ENCODE peak calls at places on chromosomes 16 and 17, in nine cellular contexts. One of them, this sample, is unnamed.

GRCh38 chr17:57945999-57946797 is 9.0 kb downstream of the CUEDC1 start:
- DNase-seq in CD8-positive, alpha-beta T cell: no peak
- DNase-seq in stimulated activated CD8-positive, alpha-beta memory T cell treated with anti-CD3 and anti-CD28 coated beads, Interleukin-4, amount 100 ng/mL, for 1 hour: no peak
- DNase-seq in cortex of kidney: no peak
- DNase-seq in MCF 10A: peak
- DNase-seq in pons: peak
- DNase-seq in stimulated activated CD4-positive, alpha-beta T cell treated with anti-CD3 and anti-CD28 coated beads, Interleukin-1b, Interleukin-23, amount 100 ng/mL, for 24 hours: no peak
- DNase-seq in occipital lobe: no peak
- DNase-seq in SHP77: no peak
- DNase-seq in this sample: no peak

GRCh38 chr16:50247123-50247905 is 19.0 kb upstream of the ADCY7 start:
- DNase-seq in CD8-positive, alpha-beta T cell: no peak
- DNase-seq in stimulated activated CD8-positive, alpha-beta memory T cell treated with anti-CD3 and anti-CD28 coated beads, Interleukin-4, amount 100 ng/mL, for 1 hour: no peak
- DNase-seq in cortex of kidney: no peak
- DNase-seq in MCF 10A: no peak
- DNase-seq in pons: no peak
- DNase-seq in stimulated activated CD4-positive, alpha-beta T cell treated with anti-CD3 and anti-CD28 coated beads, Interleukin-1b, Interleukin-23, amount 100 ng/mL, for 24 hours: no peak
- DNase-seq in occipital lobe: no peak
- DNase-seq in SHP77: no peak
- DNase-seq in this sample: no peak

GRCh38 chr17:78689029-78689428 is 93.0 kb downstream of the CYTH1 start:
- DNase-seq in CD8-positive, alpha-beta T cell: no peak
- DNase-seq in stimulated activated CD8-positive, alpha-beta memory T cell treated with anti-CD3 and anti-CD28 coated beads, Interleukin-4, amount 100 ng/mL, for 1 hour: no peak
- DNase-seq in cortex of kidney: no peak
- DNase-seq in MCF 10A: no peak
- DNase-seq in pons: no peak
- DNase-seq in stimulated activated CD4-positive, alpha-beta T cell treated with anti-CD3 and anti-CD28 coated beads, Interleukin-1b, Interleukin-23, amount 100 ng/mL, for 24 hours: no peak
- DNase-seq in occipital lobe: no peak
- DNase-seq in SHP77: no peak
- DNase-seq in this sample: no peak

GRCh38 chr17:28372203-28372944 is 880 bp downstream of the SARM1 start:
- DNase-seq in CD8-positive, alpha-beta T cell: no peak
- DNase-seq in stimulated activated CD8-positive, alpha-beta memory T cell treated with anti-CD3 and anti-CD28 coated beads, Interleukin-4, amount 100 ng/mL, for 1 hour: no peak
- DNase-seq in cortex of kidney: no peak
- DNase-seq in MCF 10A: no peak
- DNase-seq in pons: no peak
- DNase-seq in stimulated activated CD4-positive, alpha-beta T cell treated with anti-CD3 and anti-CD28 coated beads, Interleukin-1b, Interleukin-23, amount 100 ng/mL, for 24 hours: no peak
- DNase-seq in occipital lobe: no peak
- DNase-seq in SHP77: peak
- DNase-seq in this sample: no peak

GRCh38 chr16:57941016-57941656 is 29.8 kb downstream of the CNGB1 start:
- DNase-seq in CD8-positive, alpha-beta T cell: no peak
- DNase-seq in stimulated activated CD8-positive, alpha-beta memory T cell treated with anti-CD3 and anti-CD28 coated beads, Interleukin-4, amount 100 ng/mL, for 1 hour: no peak
- DNase-seq in cortex of kidney: no peak
- DNase-seq in MCF 10A: peak
- DNase-seq in pons: peak
- DNase-seq in stimulated activated CD4-positive, alpha-beta T cell treated with anti-CD3 and anti-CD28 coated beads, Interleukin-1b, Interleukin-23, amount 100 ng/mL, for 24 hours: no peak
- DNase-seq in occipital lobe: no peak
- DNase-seq in SHP77: no peak
- DNase-seq in this sample: no peak

GRCh38 chr17:79042421-79043190 is 18.6 kb downstream of the C1QTNF1 start:
- DNase-seq in CD8-positive, alpha-beta T cell: peak
- DNase-seq in stimulated activated CD8-positive, alpha-beta memory T cell treated with anti-CD3 and anti-CD28 coated beads, Interleukin-4, amount 100 ng/mL, for 1 hour: peak
- DNase-seq in cortex of kidney: no peak
- DNase-seq in MCF 10A: peak
- DNase-seq in pons: no peak
- DNase-seq in stimulated activated CD4-positive, alpha-beta T cell treated with anti-CD3 and anti-CD28 coated beads, Interleukin-1b, Interleukin-23, amount 100 ng/mL, for 24 hours: peak
- DNase-seq in occipital lobe: no peak
- DNase-seq in SHP77: peak
- DNase-seq in this sample: peak

GRCh38 chr17:33520404-33521032 is 227.4 kb upstream of the ASIC2 start:
- DNase-seq in CD8-positive, alpha-beta T cell: peak
- DNase-seq in stimulated activated CD8-positive, alpha-beta memory T cell treated with anti-CD3 and anti-CD28 coated beads, Interleukin-4, amount 100 ng/mL, for 1 hour: no peak
- DNase-seq in cortex of kidney: no peak
- DNase-seq in MCF 10A: no peak
- DNase-seq in pons: peak
- DNase-seq in stimulated activated CD4-positive, alpha-beta T cell treated with anti-CD3 and anti-CD28 coated beads, Interleukin-1b, Interleukin-23, amount 100 ng/mL, for 24 hours: peak
- DNase-seq in occipital lobe: no peak
- DNase-seq in SHP77: peak
- DNase-seq in this sample: peak

GRCh38 chr16:89378947-89379771 is 111.2 kb downstream of the ANKRD11 start:
- DNase-seq in CD8-positive, alpha-beta T cell: no peak
- DNase-seq in stimulated activated CD8-positive, alpha-beta memory T cell treated with anti-CD3 and anti-CD28 coated beads, Interleukin-4, amount 100 ng/mL, for 1 hour: no peak
- DNase-seq in cortex of kidney: no peak
- DNase-seq in MCF 10A: peak
- DNase-seq in pons: no peak
- DNase-seq in stimulated activated CD4-positive, alpha-beta T cell treated with anti-CD3 and anti-CD28 coated beads, Interleukin-1b, Interleukin-23, amount 100 ng/mL, for 24 hours: no peak
- DNase-seq in occipital lobe: peak
- DNase-seq in SHP77: no peak
- DNase-seq in this sample: no peak

GRCh38 chr17:48546187-48546923 is 1.4 kb upstream of the HOXB2 start:
- DNase-seq in CD8-positive, alpha-beta T cell: no peak
- DNase-seq in stimulated activated CD8-positive, alpha-beta memory T cell treated with anti-CD3 and anti-CD28 coated beads, Interleukin-4, amount 100 ng/mL, for 1 hour: no peak
- DNase-seq in cortex of kidney: no peak
- DNase-seq in MCF 10A: no peak
- DNase-seq in pons: no peak
- DNase-seq in stimulated activated CD4-positive, alpha-beta T cell treated with anti-CD3 and anti-CD28 coated beads, Interleukin-1b, Interleukin-23, amount 100 ng/mL, for 24 hours: no peak
- DNase-seq in occipital lobe: no peak
- DNase-seq in SHP77: no peak
- DNase-seq in this sample: no peak

GRCh38 chr16:87556941-87557459 is 45.3 kb upstream of the JPH3 start:
- DNase-seq in CD8-positive, alpha-beta T cell: no peak
- DNase-seq in stimulated activated CD8-positive, alpha-beta memory T cell treated with anti-CD3 and anti-CD28 coated beads, Interleukin-4, amount 100 ng/mL, for 1 hour: no peak
- DNase-seq in cortex of kidney: no peak
- DNase-seq in MCF 10A: no peak
- DNase-seq in pons: no peak
- DNase-seq in stimulated activated CD4-positive, alpha-beta T cell treated with anti-CD3 and anti-CD28 coated beads, Interleukin-1b, Interleukin-23, amount 100 ng/mL, for 24 hours: no peak
- DNase-seq in occipital lobe: no peak
- DNase-seq in SHP77: no peak
- DNase-seq in this sample: no peak

GRCh38 chr17:35103271-35103670 is 16.4 kb downstream of the RAD51D start:
- DNase-seq in CD8-positive, alpha-beta T cell: no peak
- DNase-seq in stimulated activated CD8-positive, alpha-beta memory T cell treated with anti-CD3 and anti-CD28 coated beads, Interleukin-4, amount 100 ng/mL, for 1 hour: no peak
- DNase-seq in cortex of kidney: no peak
- DNase-seq in MCF 10A: no peak
- DNase-seq in pons: no peak
- DNase-seq in stimulated activated CD4-positive, alpha-beta T cell treated with anti-CD3 and anti-CD28 coated beads, Interleukin-1b, Interleukin-23, amount 100 ng/mL, for 24 hours: no peak
- DNase-seq in occipital lobe: no peak
- DNase-seq in SHP77: no peak
- DNase-seq in this sample: no peak

GRCh38 chr17:42378597-42379594 is 9.3 kb downstream of the STAT3 start:
- DNase-seq in CD8-positive, alpha-beta T cell: no peak
- DNase-seq in stimulated activated CD8-positive, alpha-beta memory T cell treated with anti-CD3 and anti-CD28 coated beads, Interleukin-4, amount 100 ng/mL, for 1 hour: no peak
- DNase-seq in cortex of kidney: no peak
- DNase-seq in MCF 10A: no peak
- DNase-seq in pons: peak
- DNase-seq in stimulated activated CD4-positive, alpha-beta T cell treated with anti-CD3 and anti-CD28 coated beads, Interleukin-1b, Interleukin-23, amount 100 ng/mL, for 24 hours: no peak
- DNase-seq in occipital lobe: no peak
- DNase-seq in SHP77: no peak
- DNase-seq in this sample: no peak

GRCh38 chr16:77962689-77963088 is 59.7 kb upstream of the CLEC3A start:
- DNase-seq in CD8-positive, alpha-beta T cell: no peak
- DNase-seq in stimulated activated CD8-positive, alpha-beta memory T cell treated with anti-CD3 and anti-CD28 coated beads, Interleukin-4, amount 100 ng/mL, for 1 hour: no peak
- DNase-seq in cortex of kidney: no peak
- DNase-seq in MCF 10A: no peak
- DNase-seq in pons: no peak
- DNase-seq in stimulated activated CD4-positive, alpha-beta T cell treated with anti-CD3 and anti-CD28 coated beads, Interleukin-1b, Interleukin-23, amount 100 ng/mL, for 24 hours: no peak
- DNase-seq in occipital lobe: no peak
- DNase-seq in SHP77: no peak
- DNase-seq in this sample: no peak

GRCh38 chr17:9676742-9677387 is 31.5 kb downstream of the USP43 start:
- DNase-seq in CD8-positive, alpha-beta T cell: no peak
- DNase-seq in stimulated activated CD8-positive, alpha-beta memory T cell treated with anti-CD3 and anti-CD28 coated beads, Interleukin-4, amount 100 ng/mL, for 1 hour: no peak
- DNase-seq in cortex of kidney: no peak
- DNase-seq in MCF 10A: peak
- DNase-seq in pons: no peak
- DNase-seq in stimulated activated CD4-positive, alpha-beta T cell treated with anti-CD3 and anti-CD28 coated beads, Interleukin-1b, Interleukin-23, amount 100 ng/mL, for 24 hours: peak
- DNase-seq in occipital lobe: no peak
- DNase-seq in SHP77: no peak
- DNase-seq in this sample: no peak

GRCh38 chr17:10261098-10261497 is 62.7 kb upstream of the GAS7 start:
- DNase-seq in CD8-positive, alpha-beta T cell: no peak
- DNase-seq in stimulated activated CD8-positive, alpha-beta memory T cell treated with anti-CD3 and anti-CD28 coated beads, Interleukin-4, amount 100 ng/mL, for 1 hour: no peak
- DNase-seq in cortex of kidney: no peak
- DNase-seq in MCF 10A: no peak
- DNase-seq in pons: no peak
- DNase-seq in stimulated activated CD4-positive, alpha-beta T cell treated with anti-CD3 and anti-CD28 coated beads, Interleukin-1b, Interleukin-23, amount 100 ng/mL, for 24 hours: no peak
- DNase-seq in occipital lobe: no peak
- DNase-seq in SHP77: no peak
- DNase-seq in this sample: no peak

GRCh38 chr16:57308041-57308440 is 23.6 kb upstream of the PLLP start:
- DNase-seq in CD8-positive, alpha-beta T cell: no peak
- DNase-seq in stimulated activated CD8-positive, alpha-beta memory T cell treated with anti-CD3 and anti-CD28 coated beads, Interleukin-4, amount 100 ng/mL, for 1 hour: no peak
- DNase-seq in cortex of kidney: no peak
- DNase-seq in MCF 10A: no peak
- DNase-seq in pons: no peak
- DNase-seq in stimulated activated CD4-positive, alpha-beta T cell treated with anti-CD3 and anti-CD28 coated beads, Interleukin-1b, Interleukin-23, amount 100 ng/mL, for 24 hours: no peak
- DNase-seq in occipital lobe: no peak
- DNase-seq in SHP77: no peak
- DNase-seq in this sample: no peak

GRCh38 chr16:24525970-24526559 is 13.3 kb upstream of the RBBP6 start:
- DNase-seq in CD8-positive, alpha-beta T cell: no peak
- DNase-seq in stimulated activated CD8-positive, alpha-beta memory T cell treated with anti-CD3 and anti-CD28 coated beads, Interleukin-4, amount 100 ng/mL, for 1 hour: no peak
- DNase-seq in cortex of kidney: no peak
- DNase-seq in MCF 10A: peak
- DNase-seq in pons: no peak
- DNase-seq in stimulated activated CD4-positive, alpha-beta T cell treated with anti-CD3 and anti-CD28 coated beads, Interleukin-1b, Interleukin-23, amount 100 ng/mL, for 24 hours: no peak
- DNase-seq in occipital lobe: no peak
- DNase-seq in SHP77: no peak
- DNase-seq in this sample: no peak

GRCh38 chr16:88561485-88562369 is 8.5 kb upstream of the ZC3H18 start:
- DNase-seq in CD8-positive, alpha-beta T cell: peak
- DNase-seq in stimulated activated CD8-positive, alpha-beta memory T cell treated with anti-CD3 and anti-CD28 coated beads, Interleukin-4, amount 100 ng/mL, for 1 hour: peak
- DNase-seq in cortex of kidney: no peak
- DNase-seq in MCF 10A: peak
- DNase-seq in pons: peak
- DNase-seq in stimulated activated CD4-positive, alpha-beta T cell treated with anti-CD3 and anti-CD28 coated beads, Interleukin-1b, Interleukin-23, amount 100 ng/mL, for 24 hours: peak
- DNase-seq in occipital lobe: peak
- DNase-seq in SHP77: peak
- DNase-seq in this sample: peak

GRCh38 chr16:66904846-66905632 is 13.6 kb downstream of the CDH16 start:
- DNase-seq in CD8-positive, alpha-beta T cell: no peak
- DNase-seq in stimulated activated CD8-positive, alpha-beta memory T cell treated with anti-CD3 and anti-CD28 coated beads, Interleukin-4, amount 100 ng/mL, for 1 hour: no peak
- DNase-seq in cortex of kidney: no peak
- DNase-seq in MCF 10A: no peak
- DNase-seq in pons: no peak
- DNase-seq in stimulated activated CD4-positive, alpha-beta T cell treated with anti-CD3 and anti-CD28 coated beads, Interleukin-1b, Interleukin-23, amount 100 ng/mL, for 24 hours: no peak
- DNase-seq in occipital lobe: no peak
- DNase-seq in SHP77: no peak
- DNase-seq in this sample: no peak

GRCh38 chr16:89890200-89890599 is 16.8 kb downstream of the TCF25 start:
- DNase-seq in CD8-positive, alpha-beta T cell: no peak
- DNase-seq in stimulated activated CD8-positive, alpha-beta memory T cell treated with anti-CD3 and anti-CD28 coated beads, Interleukin-4, amount 100 ng/mL, for 1 hour: no peak
- DNase-seq in cortex of kidney: no peak
- DNase-seq in MCF 10A: no peak
- DNase-seq in pons: no peak
- DNase-seq in stimulated activated CD4-positive, alpha-beta T cell treated with anti-CD3 and anti-CD28 coated beads, Interleukin-1b, Interleukin-23, amount 100 ng/mL, for 24 hours: peak
- DNase-seq in occipital lobe: no peak
- DNase-seq in SHP77: no peak
- DNase-seq in this sample: no peak

GRCh38 chr16:73206306-73206705 is 158.4 kb upstream of the ZFHX3 start:
- DNase-seq in CD8-positive, alpha-beta T cell: no peak
- DNase-seq in stimulated activated CD8-positive, alpha-beta memory T cell treated with anti-CD3 and anti-CD28 coated beads, Interleukin-4, amount 100 ng/mL, for 1 hour: no peak
- DNase-seq in cortex of kidney: no peak
- DNase-seq in MCF 10A: no peak
- DNase-seq in pons: no peak
- DNase-seq in stimulated activated CD4-positive, alpha-beta T cell treated with anti-CD3 and anti-CD28 coated beads, Interleukin-1b, Interleukin-23, amount 100 ng/mL, for 24 hours: no peak
- DNase-seq in occipital lobe: no peak
- DNase-seq in SHP77: no peak
- DNase-seq in this sample: no peak

GRCh38 chr16:81863630-81864352 is 84.7 kb downstream of the PLCG2 start:
- DNase-seq in CD8-positive, alpha-beta T cell: no peak
- DNase-seq in stimulated activated CD8-positive, alpha-beta memory T cell treated with anti-CD3 and anti-CD28 coated beads, Interleukin-4, amount 100 ng/mL, for 1 hour: no peak
- DNase-seq in cortex of kidney: no peak
- DNase-seq in MCF 10A: no peak
- DNase-seq in pons: no peak
- DNase-seq in stimulated activated CD4-positive, alpha-beta T cell treated with anti-CD3 and anti-CD28 coated beads, Interleukin-1b, Interleukin-23, amount 100 ng/mL, for 24 hours: no peak
- DNase-seq in occipital lobe: no peak
- DNase-seq in SHP77: no peak
- DNase-seq in this sample: no peak

GRCh38 chr17:79325707-79326106 is 251.1 kb downstream of the ENGASE start:
- DNase-seq in CD8-positive, alpha-beta T cell: no peak
- DNase-seq in stimulated activated CD8-positive, alpha-beta memory T cell treated with anti-CD3 and anti-CD28 coated beads, Interleukin-4, amount 100 ng/mL, for 1 hour: no peak
- DNase-seq in cortex of kidney: no peak
- DNase-seq in MCF 10A: peak
- DNase-seq in pons: no peak
- DNase-seq in stimulated activated CD4-positive, alpha-beta T cell treated with anti-CD3 and anti-CD28 coated beads, Interleukin-1b, Interleukin-23, amount 100 ng/mL, for 24 hours: no peak
- DNase-seq in occipital lobe: no peak
- DNase-seq in SHP77: no peak
- DNase-seq in this sample: no peak

GRCh38 chr17:1203111-1203966 is 23.6 kb upstream of the ABR start:
- DNase-seq in CD8-positive, alpha-beta T cell: peak
- DNase-seq in stimulated activated CD8-positive, alpha-beta memory T cell treated with anti-CD3 and anti-CD28 coated beads, Interleukin-4, amount 100 ng/mL, for 1 hour: peak
- DNase-seq in cortex of kidney: no peak
- DNase-seq in MCF 10A: no peak
- DNase-seq in pons: no peak
- DNase-seq in stimulated activated CD4-positive, alpha-beta T cell treated with anti-CD3 and anti-CD28 coated beads, Interleukin-1b, Interleukin-23, amount 100 ng/mL, for 24 hours: no peak
- DNase-seq in occipital lobe: no peak
- DNase-seq in SHP77: no peak
- DNase-seq in this sample: peak

GRCh38 chr16:89325861-89326471 is 108.5 kb downstream of the ZNF778 start:
- DNase-seq in CD8-positive, alpha-beta T cell: no peak
- DNase-seq in stimulated activated CD8-positive, alpha-beta memory T cell treated with anti-CD3 and anti-CD28 coated beads, Interleukin-4, amount 100 ng/mL, for 1 hour: no peak
- DNase-seq in cortex of kidney: no peak
- DNase-seq in MCF 10A: peak
- DNase-seq in pons: peak
- DNase-seq in stimulated activated CD4-positive, alpha-beta T cell treated with anti-CD3 and anti-CD28 coated beads, Interleukin-1b, Interleukin-23, amount 100 ng/mL, for 24 hours: no peak
- DNase-seq in occipital lobe: peak
- DNase-seq in SHP77: peak
- DNase-seq in this sample: no peak

GRCh38 chr16:19765860-19766553 is 47.9 kb downstream of the IQCK start:
- DNase-seq in CD8-positive, alpha-beta T cell: no peak
- DNase-seq in stimulated activated CD8-positive, alpha-beta memory T cell treated with anti-CD3 and anti-CD28 coated beads, Interleukin-4, amount 100 ng/mL, for 1 hour: no peak
- DNase-seq in cortex of kidney: no peak
- DNase-seq in MCF 10A: no peak
- DNase-seq in pons: peak
- DNase-seq in stimulated activated CD4-positive, alpha-beta T cell treated with anti-CD3 and anti-CD28 coated beads, Interleukin-1b, Interleukin-23, amount 100 ng/mL, for 24 hours: no peak
- DNase-seq in occipital lobe: peak
- DNase-seq in SHP77: no peak
- DNase-seq in this sample: peak

GRCh38 chr17:74011963-74012362 is 191.5 kb upstream of the RPL38 start:
- DNase-seq in CD8-positive, alpha-beta T cell: no peak
- DNase-seq in stimulated activated CD8-positive, alpha-beta memory T cell treated with anti-CD3 and anti-CD28 coated beads, Interleukin-4, amount 100 ng/mL, for 1 hour: no peak
- DNase-seq in cortex of kidney: no peak
- DNase-seq in MCF 10A: no peak
- DNase-seq in pons: no peak
- DNase-seq in stimulated activated CD4-positive, alpha-beta T cell treated with anti-CD3 and anti-CD28 coated beads, Interleukin-1b, Interleukin-23, amount 100 ng/mL, for 24 hours: no peak
- DNase-seq in occipital lobe: no peak
- DNase-seq in SHP77: peak
- DNase-seq in this sample: no peak

GRCh38 chr17:77664097-77664729 is 294.3 kb upstream of the TNRC6C start:
- DNase-seq in CD8-positive, alpha-beta T cell: no peak
- DNase-seq in stimulated activated CD8-positive, alpha-beta memory T cell treated with anti-CD3 and anti-CD28 coated beads, Interleukin-4, amount 100 ng/mL, for 1 hour: no peak
- DNase-seq in cortex of kidney: no peak
- DNase-seq in MCF 10A: no peak
- DNase-seq in pons: no peak
- DNase-seq in stimulated activated CD4-positive, alpha-beta T cell treated with anti-CD3 and anti-CD28 coated beads, Interleukin-1b, Interleukin-23, amount 100 ng/mL, for 24 hours: no peak
- DNase-seq in occipital lobe: no peak
- DNase-seq in SHP77: no peak
- DNase-seq in this sample: no peak

GRCh38 chr17:37082461-37082860 is 133.7 kb downstream of the AATF start:
- DNase-seq in CD8-positive, alpha-beta T cell: no peak
- DNase-seq in stimulated activated CD8-positive, alpha-beta memory T cell treated with anti-CD3 and anti-CD28 coated beads, Interleukin-4, amount 100 ng/mL, for 1 hour: no peak
- DNase-seq in cortex of kidney: no peak
- DNase-seq in MCF 10A: no peak
- DNase-seq in pons: no peak
- DNase-seq in stimulated activated CD4-positive, alpha-beta T cell treated with anti-CD3 and anti-CD28 coated beads, Interleukin-1b, Interleukin-23, amount 100 ng/mL, for 24 hours: no peak
- DNase-seq in occipital lobe: no peak
- DNase-seq in SHP77: no peak
- DNase-seq in this sample: no peak

GRCh38 chr16:15451098-15451731 is 16.8 kb downstream of the BMERB1 start:
- DNase-seq in CD8-positive, alpha-beta T cell: no peak
- DNase-seq in stimulated activated CD8-positive, alpha-beta memory T cell treated with anti-CD3 and anti-CD28 coated beads, Interleukin-4, amount 100 ng/mL, for 1 hour: no peak
- DNase-seq in cortex of kidney: no peak
- DNase-seq in MCF 10A: no peak
- DNase-seq in pons: no peak
- DNase-seq in stimulated activated CD4-positive, alpha-beta T cell treated with anti-CD3 and anti-CD28 coated beads, Interleukin-1b, Interleukin-23, amount 100 ng/mL, for 24 hours: no peak
- DNase-seq in occipital lobe: no peak
- DNase-seq in SHP77: no peak
- DNase-seq in this sample: no peak

GRCh38 chr16:84569382-84569987 is 48.4 kb downstream of the COTL1 start:
- DNase-seq in CD8-positive, alpha-beta T cell: no peak
- DNase-seq in stimulated activated CD8-positive, alpha-beta memory T cell treated with anti-CD3 and anti-CD28 coated beads, Interleukin-4, amount 100 ng/mL, for 1 hour: no peak
- DNase-seq in cortex of kidney: no peak
- DNase-seq in MCF 10A: no peak
- DNase-seq in pons: peak
- DNase-seq in stimulated activated CD4-positive, alpha-beta T cell treated with anti-CD3 and anti-CD28 coated beads, Interleukin-1b, Interleukin-23, amount 100 ng/mL, for 24 hours: no peak
- DNase-seq in occipital lobe: no peak
- DNase-seq in SHP77: no peak
- DNase-seq in this sample: no peak